ENCODE peak calls at places on chromosomes 3 and 15, in nine cellular contexts. C is CD4-positive, CD25-positive, alpha-beta regulatory T cell; V is HFF-Myc; W is T-cell; P is NCI-H1105; Y is hypothalamus; R is activated naive CD4-positive, alpha-beta T cell; U is nucleus accumbens; I is mucosa of gallbladder. S is an unnamed sample.

GRCh38 chr3:48656841-48657281 is 5.8 kb downstream of the CELSR3 start:
- DNase-seq in C (peak), V (no peak), W (peak), P (no peak), Y (no peak), R (no peak), U (no peak), I (no peak), S (peak)

GRCh38 chr15:80482686-80483085 is 78.5 kb downstream of the ARNT2 start:
- DNase-seq in C (no peak), V (no peak), W (no peak), P (no peak), Y (no peak), R (no peak), U (no peak), I (no peak), S (no peak)

GRCh38 chr15:71252036-71252898 is 137.0 kb downstream of the THSD4 start:
- DNase-seq in C (no peak), V (no peak), W (no peak), P (no peak), Y (no peak), R (no peak), U (no peak), I (no peak), S (no peak)

GRCh38 chr15:73732911-73733310 is 20.2 kb downstream of the INSYN1 start:
- DNase-seq in C (no peak), V (no peak), W (no peak), P (no peak), Y (no peak), R (no peak), U (no peak), I (no peak), S (no peak)

GRCh38 chr15:45116482-45117326 is 2.6 kb downstream of the DUOXA2 start:
- DNase-seq in C (no peak), V (no peak), W (no peak), P (no peak), Y (no peak), R (no peak), U (no peak), I (no peak), S (no peak)

GRCh38 chr15:69104050-69104750 is 56.2 kb upstream of the GLCE start:
- DNase-seq in C (no peak), V (no peak), W (no peak), P (peak), Y (no peak), R (no peak), U (no peak), I (no peak), S (no peak)

GRCh38 chr3:23996058-23996457 is 51.0 kb downstream of the NR1D2 start:
- DNase-seq in C (no peak), V (no peak), W (no peak), P (no peak), Y (no peak), R (no peak), U (no peak), I (no peak), S (no peak)

GRCh38 chr3:108006077-108006675 is 84.7 kb downstream of the CD47 start:
- DNase-seq in C (no peak), V (no peak), W (no peak), P (no peak), Y (no peak), R (no peak), U (no peak), I (peak), S (no peak)

GRCh38 chr3:194575484-194576210 is 57.6 kb downstream of the TMEM44 start:
- DNase-seq in C (no peak), V (no peak), W (no peak), P (no peak), Y (no peak), R (no peak), U (no peak), I (no peak), S (no peak)

GRCh38 chr15:55588070-55588817 is at the start of gene PYGO1:
- DNase-seq in C (no peak), V (no peak), W (peak), P (peak), Y (no peak), R (no peak), U (peak), I (peak), S (peak)

GRCh38 chr3:146966124-146966523 is 361.0 kb upstream of the PLSCR5 start:
- DNase-seq in C (no peak), V (no peak), W (no peak), P (no peak), Y (no peak), R (no peak), U (no peak), I (no peak), S (no peak)

S was measured in stimulated activated naive CD8-positive, alpha-beta T cell treated with anti-CD3 and anti-CD28 coated beads, Interleukin-15, Interleukin-2, amounts not matched to agents 100 U/mL and 50 U/mL, for 24 hours.